ENCODE peak calls at places on chromosome 12, in nine cellular contexts. I is SW480, W is tibial artery, M is amygdala, N is lung, U is DMS 273 treated with DMSO at 0.1 percent for 48 hours, J is heart right ventricle, C is activated T-cell treated with anti-CD3 and anti-CD28 coated beads for 1 hour, F is HepG2. Y is an unnamed sample.

GRCh38 chr12:4171742-4172141 is 101.8 kb upstream of the CCND2 start:
- DNase-seq in I (no peak), W (no peak), M (no peak), N (no peak), U (no peak), J (no peak), C (no peak), F (no peak), Y (no peak)

GRCh38 chr12:66915312-66915904 is 236.5 kb upstream of the GRIP1 start:
- DNase-seq in I (no peak), W (no peak), M (no peak), N (no peak), U (no peak), J (no peak), C (no peak), F (no peak), Y (no peak)

GRCh38 chr12:49043856-49044258 is 16.7 kb downstream of the KMT2D start:
- DNase-seq in I (peak; percentile 30), W (no peak), M (no peak), N (peak; percentile 63), U (no peak), J (peak; percentile 73), C (peak; percentile 84), F (peak; percentile 34), Y (no peak)

GRCh38 chr12:127588224-127588623 is 678.7 kb upstream of the TMEM132C start:
- DNase-seq in I (no peak), W (peak; percentile 62), M (no peak), N (no peak), U (no peak), J (no peak), C (no peak), F (no peak), Y (no peak)

GRCh38 chr12:44253338-44253856 is 417.5 kb downstream of the TMEM117 start:
- DNase-seq in I (no peak), W (no peak), M (no peak), N (no peak), U (no peak), J (no peak), C (no peak), F (no peak), Y (no peak)

GRCh38 chr12:76587428-76588178 is 28.0 kb upstream of the OSBPL8 start:
- DNase-seq in I (no peak), W (no peak), M (no peak), N (no peak), U (no peak), J (no peak), C (no peak), F (no peak), Y (no peak)

GRCh38 chr12:54220092-54220557 is 31.3 kb upstream of the SMUG1 start:
- DNase-seq in I (peak; percentile 65), W (peak; percentile 69), M (peak; percentile 48), N (no peak), U (no peak), J (peak; percentile 54), C (peak; percentile 48), F (peak; percentile 45), Y (no peak)

GRCh38 chr12:132803883-132804282 is 24.8 kb downstream of the GOLGA3 start:
- DNase-seq in I (no peak), W (no peak), M (no peak), N (no peak), U (no peak), J (peak; percentile 43), C (no peak), F (no peak), Y (no peak)

GRCh38 chr12:123363743-123364531 is 710 bp downstream of the SBNO1 start:
- DNase-seq in I (no peak), W (no peak), M (no peak), N (peak; percentile 31), U (peak; percentile 28), J (peak; percentile 30), C (no peak), F (peak; percentile 47), Y (no peak)

GRCh38 chr12:4909397-4909733 is 340 bp upstream of the KCNA1 start:
- DNase-seq in I (no peak), W (no peak), M (no peak), N (no peak), U (no peak), J (no peak), C (no peak), F (no peak), Y (no peak)

GRCh38 chr12:105910030-105910429 is 228.7 kb downstream of the NUAK1 start:
- DNase-seq in I (no peak), W (no peak), M (no peak), N (no peak), U (no peak), J (no peak), C (no peak), F (no peak), Y (no peak)

GRCh38 chr12:6551063-6551461 is 4.8 kb downstream of the IFFO1 start:
- DNase-seq in I (no peak), W (peak; percentile 81), M (no peak), N (no peak), U (no peak), J (peak; percentile 77), C (no peak), F (no peak), Y (no peak)

Y was measured in epithelial cell of prostate.